ENCODE peak calls at places on chromosomes 5 and 9, in ten cellular contexts. One of them, this sample, is unnamed.

GRCh38 chr5:7867260-7867659 is 1.6 kb downstream of the FASTKD3 start:
- DNase-seq in CD8-positive, alpha-beta T cell: no peak
- DNase-seq in Panc1: no peak
- DNase-seq in psoas muscle: no peak
- DNase-seq in bronchial epithelial cell: no peak
- DNase-seq in K562: peak; percentile 35
- DNase-seq in IMR-90: no peak
- DNase-seq in brain microvascular endothelial cell: no peak
- DNase-seq in heart right ventricle: no peak
- DNase-seq in hepatocyte: no peak
- DNase-seq in this sample: no peak

GRCh38 chr5:69288668-69289067 is 43.9 kb downstream of the CCDC125 start:
- DNase-seq in CD8-positive, alpha-beta T cell: no peak
- DNase-seq in Panc1: no peak
- DNase-seq in psoas muscle: no peak
- DNase-seq in bronchial epithelial cell: no peak
- DNase-seq in K562: no peak
- DNase-seq in IMR-90: no peak
- DNase-seq in brain microvascular endothelial cell: no peak
- DNase-seq in heart right ventricle: no peak
- DNase-seq in hepatocyte: no peak
- DNase-seq in this sample: no peak

GRCh38 chr9:125663127-125663526 is 43.9 kb downstream of the MAPKAP1 start:
- DNase-seq in CD8-positive, alpha-beta T cell: no peak
- DNase-seq in Panc1: peak; percentile 27
- DNase-seq in psoas muscle: no peak
- DNase-seq in bronchial epithelial cell: peak; percentile 84
- DNase-seq in K562: peak; percentile 18
- DNase-seq in IMR-90: peak; percentile 79
- DNase-seq in brain microvascular endothelial cell: peak; percentile 44
- DNase-seq in heart right ventricle: no peak
- DNase-seq in hepatocyte: no peak
- DNase-seq in this sample: no peak

GRCh38 chr9:71762900-71763653 is 5.2 kb downstream of the CEMIP2 start:
- DNase-seq in CD8-positive, alpha-beta T cell: no peak
- DNase-seq in Panc1: no peak
- DNase-seq in psoas muscle: no peak
- DNase-seq in bronchial epithelial cell: peak; percentile 83
- DNase-seq in K562: no peak
- DNase-seq in IMR-90: peak; percentile 84
- DNase-seq in brain microvascular endothelial cell: peak; percentile 42
- DNase-seq in heart right ventricle: no peak
- DNase-seq in hepatocyte: no peak
- DNase-seq in this sample: no peak

GRCh38 chr5:143479394-143479793 is 75.9 kb upstream of the NR3C1 start:
- DNase-seq in CD8-positive, alpha-beta T cell: no peak
- DNase-seq in Panc1: no peak
- DNase-seq in psoas muscle: no peak
- DNase-seq in bronchial epithelial cell: peak; percentile 93
- DNase-seq in K562: no peak
- DNase-seq in IMR-90: no peak
- DNase-seq in brain microvascular endothelial cell: no peak
- DNase-seq in heart right ventricle: no peak
- DNase-seq in hepatocyte: no peak
- DNase-seq in this sample: no peak

GRCh38 chr5:6525422-6525821 is 76.8 kb downstream of the UBE2QL1 start:
- DNase-seq in CD8-positive, alpha-beta T cell: no peak
- DNase-seq in Panc1: no peak
- DNase-seq in psoas muscle: no peak
- DNase-seq in bronchial epithelial cell: no peak
- DNase-seq in K562: no peak
- DNase-seq in IMR-90: no peak
- DNase-seq in brain microvascular endothelial cell: no peak
- DNase-seq in heart right ventricle: no peak
- DNase-seq in hepatocyte: no peak
- DNase-seq in this sample: no peak

GRCh38 chr5:9301200-9301599 is 244.7 kb downstream of the SEMA5A start:
- DNase-seq in CD8-positive, alpha-beta T cell: no peak
- DNase-seq in Panc1: no peak
- DNase-seq in psoas muscle: no peak
- DNase-seq in bronchial epithelial cell: no peak
- DNase-seq in K562: no peak
- DNase-seq in IMR-90: no peak
- DNase-seq in brain microvascular endothelial cell: no peak
- DNase-seq in heart right ventricle: no peak
- DNase-seq in hepatocyte: no peak
- DNase-seq in this sample: no peak

GRCh38 chr5:145385276-145385675 is 449.9 kb downstream of the PRELID2 start:
- DNase-seq in CD8-positive, alpha-beta T cell: no peak
- DNase-seq in Panc1: no peak
- DNase-seq in psoas muscle: no peak
- DNase-seq in bronchial epithelial cell: no peak
- DNase-seq in K562: no peak
- DNase-seq in IMR-90: no peak
- DNase-seq in brain microvascular endothelial cell: no peak
- DNase-seq in heart right ventricle: no peak
- DNase-seq in hepatocyte: no peak
- DNase-seq in this sample: no peak

GRCh38 chr5:181181650-181182565 is 23.1 kb downstream of the TRIM7 start:
- DNase-seq in CD8-positive, alpha-beta T cell: peak; percentile 78
- DNase-seq in Panc1: no peak
- DNase-seq in psoas muscle: peak; percentile 80
- DNase-seq in bronchial epithelial cell: peak; percentile 64
- DNase-seq in K562: peak; percentile 76
- DNase-seq in IMR-90: peak; percentile 65
- DNase-seq in brain microvascular endothelial cell: no peak
- DNase-seq in heart right ventricle: peak; percentile 68
- DNase-seq in hepatocyte: peak; percentile 80
- DNase-seq in this sample: no peak

GRCh38 chr9:90140131-90140818 is 502.3 kb downstream of the DIRAS2 start:
- DNase-seq in CD8-positive, alpha-beta T cell: no peak
- DNase-seq in Panc1: no peak
- DNase-seq in psoas muscle: no peak
- DNase-seq in bronchial epithelial cell: no peak
- DNase-seq in K562: no peak
- DNase-seq in IMR-90: no peak
- DNase-seq in brain microvascular endothelial cell: no peak
- DNase-seq in heart right ventricle: no peak
- DNase-seq in hepatocyte: no peak
- DNase-seq in this sample: peak; percentile 22

GRCh38 chr9:92890761-92891160 is 12.9 kb upstream of the ZNF484 start:
- DNase-seq in CD8-positive, alpha-beta T cell: no peak
- DNase-seq in Panc1: no peak
- DNase-seq in psoas muscle: no peak
- DNase-seq in bronchial epithelial cell: no peak
- DNase-seq in K562: no peak
- DNase-seq in IMR-90: no peak
- DNase-seq in brain microvascular endothelial cell: no peak
- DNase-seq in heart right ventricle: no peak
- DNase-seq in hepatocyte: no peak
- DNase-seq in this sample: no peak

DNA sequence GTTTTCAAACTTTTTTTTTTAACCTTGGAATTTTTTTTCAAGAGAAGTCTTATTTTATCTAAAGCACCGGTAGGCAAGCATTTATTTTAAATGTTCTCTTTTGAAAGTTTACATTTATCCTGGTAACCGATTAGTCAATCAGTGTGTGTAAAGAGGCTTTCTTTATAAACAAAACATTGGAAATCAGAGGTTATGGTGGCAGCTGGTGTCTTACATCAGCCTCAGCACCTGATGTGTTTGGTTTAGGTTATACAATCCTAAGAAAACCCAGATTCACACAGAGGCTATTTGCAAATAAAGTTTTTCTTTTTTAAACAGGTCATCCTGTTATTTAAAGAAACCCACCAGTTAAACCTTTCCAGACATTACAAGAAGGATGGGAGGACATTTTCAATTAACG is 173.3 kb upstream of the GDNF start:
- DNase-seq in CD8-positive, alpha-beta T cell: no peak
- DNase-seq in Panc1: no peak
- DNase-seq in psoas muscle: no peak
- DNase-seq in bronchial epithelial cell: no peak
- DNase-seq in K562: no peak
- DNase-seq in IMR-90: no peak
- DNase-seq in brain microvascular endothelial cell: no peak
- DNase-seq in heart right ventricle: no peak
- DNase-seq in hepatocyte: no peak
- DNase-seq in this sample: no peak
- H3K27me3 ChIP-seq in CD8-positive, alpha-beta T cell: no peaks in the 10 kb centered on the region
- H3K27me3 ChIP-seq in Panc1: peaks cover 19% of the 10 kb centered on the region
- H3K27me3 ChIP-seq in psoas muscle: no peaks in the 10 kb centered on the region
- H3K27me3 ChIP-seq in bronchial epithelial cell: peaks cover 1% of the 10 kb centered on the region
- H3K27me3 ChIP-seq in K562: no peaks in the 10 kb centered on the region
- H3K27me3 ChIP-seq in IMR-90: peaks cover 19% of the 10 kb centered on the region
- H3K27me3 ChIP-seq in brain microvascular endothelial cell: peaks cover 7% of the 10 kb centered on the region
- H3K27me3 ChIP-seq in heart right ventricle: no peaks in the 10 kb centered on the region
- H3K27me3 ChIP-seq in hepatocyte: peaks cover 14% of the 10 kb centered on the region
- H3K27me3 ChIP-seq in this sample: no peaks in the 10 kb centered on the region

DNA sequence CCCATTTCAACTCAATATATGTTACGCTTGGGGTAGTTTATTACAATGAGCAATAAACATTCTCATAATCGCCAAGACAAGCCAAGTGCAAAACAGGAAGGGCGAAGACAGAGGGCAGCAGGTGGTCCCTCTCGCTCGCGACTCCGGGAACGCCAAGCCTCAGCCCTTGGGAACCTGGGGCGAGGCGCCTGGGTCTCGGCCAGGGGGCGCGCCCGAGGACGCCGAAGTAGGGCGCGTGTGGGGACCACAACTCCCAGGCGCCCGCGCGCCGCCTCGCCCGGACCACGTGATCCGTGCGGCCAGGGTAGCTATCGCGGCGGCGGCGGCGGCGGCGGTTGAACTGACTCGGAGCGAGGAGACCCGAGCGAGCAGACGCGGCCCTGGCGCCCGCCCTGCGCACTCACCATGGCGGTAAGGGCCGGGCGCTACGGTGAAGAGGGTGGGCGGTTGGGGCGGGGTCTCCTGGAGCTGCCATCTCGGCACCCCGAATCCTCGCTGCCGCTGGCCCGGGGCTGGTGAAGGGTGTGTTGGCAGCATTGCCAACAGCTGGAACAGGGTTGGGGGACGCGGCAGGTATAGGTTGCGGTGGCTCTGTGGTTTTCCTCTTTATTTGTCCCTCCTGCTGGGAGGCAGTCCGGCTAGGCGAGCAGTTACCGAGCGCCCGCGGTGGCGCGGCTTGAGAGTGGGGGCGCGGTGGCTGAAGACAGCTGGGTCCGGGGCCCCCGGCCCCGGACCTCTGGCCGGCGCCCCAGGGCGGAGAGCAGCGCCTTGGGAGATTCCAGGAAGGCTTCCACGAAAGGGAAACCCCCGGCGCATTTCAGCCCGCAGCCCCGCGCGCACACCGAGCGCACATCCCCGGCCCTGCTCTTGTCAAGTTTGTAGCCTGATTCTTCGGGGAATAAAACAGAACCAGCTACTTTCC is at the start of gene SLC31A2:
- DNase-seq in CD8-positive, alpha-beta T cell: peak; percentile 84
- DNase-seq in Panc1: peak; percentile 8
- DNase-seq in psoas muscle: peak; percentile 94
- DNase-seq in bronchial epithelial cell: peak; percentile 60
- DNase-seq in K562: peak; percentile 94
- DNase-seq in IMR-90: peak; percentile 72
- DNase-seq in brain microvascular endothelial cell: peak; percentile 70
- DNase-seq in heart right ventricle: peak; percentile 93
- DNase-seq in hepatocyte: peak; percentile 94
- DNase-seq in this sample: peak; percentile 88
- TF ChIP-seq CTCF in CD8-positive, alpha-beta T cell: peak; percentile 33
- TF ChIP-seq CTCF in Panc1: peak; percentile 68
- TF ChIP-seq CTCF in psoas muscle: peak; percentile 23
- TF ChIP-seq CTCF in bronchial epithelial cell: peak; percentile 49
- TF ChIP-seq CTCF in K562: peak; percentile 59
- TF ChIP-seq CTCF in IMR-90: peak; percentile 28
- TF ChIP-seq CTCF in brain microvascular endothelial cell: peak; percentile 46
- TF ChIP-seq CTCF in heart right ventricle: no peak
- TF ChIP-seq CTCF in hepatocyte: peak; percentile 41
- TF ChIP-seq CTCF in this sample: peak; percentile 14

DNA sequence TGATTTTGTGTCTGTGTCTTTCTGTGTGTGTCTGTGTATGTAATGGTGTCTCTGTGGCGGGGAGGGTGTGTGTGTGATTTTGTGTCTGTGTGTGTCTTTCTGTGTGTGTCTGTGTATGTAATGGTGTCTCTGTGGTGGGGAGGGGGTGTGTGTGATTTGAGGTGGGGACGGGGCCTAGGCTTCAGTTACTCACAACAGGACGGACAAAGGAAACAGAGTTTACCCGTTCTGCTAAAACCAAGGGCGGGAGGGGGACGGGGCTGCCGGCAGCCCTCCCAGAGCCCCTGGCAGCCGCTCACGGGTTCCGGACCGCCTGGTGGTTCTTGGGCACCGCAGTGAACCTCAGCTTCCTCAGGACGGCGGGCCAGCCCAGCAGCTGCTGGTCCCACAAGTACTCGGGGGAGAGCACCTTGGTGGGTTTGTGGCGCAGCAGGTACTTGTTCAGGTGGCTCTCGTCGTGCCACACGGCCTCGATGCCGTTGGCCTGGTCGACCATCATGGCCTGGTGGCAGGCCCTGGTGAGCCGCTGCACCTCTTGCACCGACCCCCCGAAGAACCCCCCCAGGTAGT is 19.5 kb downstream of the ABO start:
- DNase-seq in CD8-positive, alpha-beta T cell: no peak
- DNase-seq in Panc1: no peak
- DNase-seq in psoas muscle: no peak
- DNase-seq in bronchial epithelial cell: no peak
- DNase-seq in K562: no peak
- DNase-seq in IMR-90: no peak
- DNase-seq in brain microvascular endothelial cell: no peak
- DNase-seq in heart right ventricle: no peak
- DNase-seq in hepatocyte: no peak
- DNase-seq in this sample: no peak
- H3K27me3 ChIP-seq in CD8-positive, alpha-beta T cell: no peaks in the 10 kb centered on the region
- H3K27me3 ChIP-seq in Panc1: no peaks in the 10 kb centered on the region
- H3K27me3 ChIP-seq in psoas muscle: no peaks in the 10 kb centered on the region
- H3K27me3 ChIP-seq in bronchial epithelial cell: no peaks in the 10 kb centered on the region
- H3K27me3 ChIP-seq in K562: no peaks in the 10 kb centered on the region
- H3K27me3 ChIP-seq in IMR-90: peaks cover 17% of the 10 kb centered on the region
- H3K27me3 ChIP-seq in brain microvascular endothelial cell: no peaks in the 10 kb centered on the region
- H3K27me3 ChIP-seq in heart right ventricle: no peaks in the 10 kb centered on the region
- H3K27me3 ChIP-seq in hepatocyte: no peaks in the 10 kb centered on the region
- H3K27me3 ChIP-seq in this sample: peaks cover 7% of the 10 kb centered on the region

DNA sequence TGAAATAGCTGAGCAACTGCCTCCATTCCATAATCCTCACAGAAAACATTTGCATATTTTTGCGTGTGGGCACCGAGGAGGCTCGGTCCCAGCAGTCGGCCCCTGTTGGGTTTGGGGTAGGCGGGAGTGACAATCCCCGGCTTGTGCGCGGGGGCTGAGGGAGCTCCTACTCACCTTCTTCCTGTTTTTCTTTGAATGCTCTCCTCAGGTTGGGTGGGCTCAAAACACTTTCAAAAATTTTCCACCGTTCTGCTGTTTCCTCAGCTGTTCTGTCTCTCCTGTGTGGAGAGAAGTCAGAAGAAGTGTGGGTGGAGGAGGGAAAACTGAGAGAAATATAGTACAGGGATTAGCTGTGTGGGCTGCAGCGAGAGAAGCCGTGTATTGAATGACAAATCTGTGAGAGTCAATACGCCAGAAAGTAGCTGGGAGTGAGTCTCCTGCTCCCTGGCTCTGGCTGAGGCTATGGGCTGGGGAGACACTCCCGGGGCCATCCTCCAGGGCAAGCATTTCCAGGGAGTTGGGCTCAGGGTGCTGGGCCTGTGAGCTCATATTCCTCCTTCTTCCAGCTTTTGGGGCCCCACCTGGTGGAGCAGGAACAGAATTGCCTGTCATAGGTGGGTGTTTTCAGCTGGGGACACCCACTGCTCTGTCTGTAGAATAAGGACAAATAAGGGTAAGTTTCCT is 84.7 kb downstream of the CMYA5 start:
- DNase-seq in CD8-positive, alpha-beta T cell: no peak
- DNase-seq in Panc1: no peak
- DNase-seq in psoas muscle: no peak
- DNase-seq in bronchial epithelial cell: peak; percentile 18
- DNase-seq in K562: peak; percentile 69
- DNase-seq in IMR-90: peak; percentile 4
- DNase-seq in brain microvascular endothelial cell: no peak
- DNase-seq in heart right ventricle: no peak
- DNase-seq in hepatocyte: peak; percentile 59
- DNase-seq in this sample: no peak
- TF ChIP-seq CTCF in CD8-positive, alpha-beta T cell: no peak
- TF ChIP-seq CTCF in Panc1: peak; percentile 41
- TF ChIP-seq CTCF in psoas muscle: peak; percentile 20
- TF ChIP-seq CTCF in bronchial epithelial cell: peak; percentile 44
- TF ChIP-seq CTCF in K562: peak; percentile 63
- TF ChIP-seq CTCF in IMR-90: peak; percentile 17
- TF ChIP-seq CTCF in brain microvascular endothelial cell: peak; percentile 60
- TF ChIP-seq CTCF in heart right ventricle: no peak
- TF ChIP-seq CTCF in hepatocyte: peak; percentile 30
- TF ChIP-seq CTCF in this sample: no peak

This sample was measured in tibial artery.